ENCODE peak calls at places on chromosomes 1 and 21, in six cellular contexts. H is neural crest cell, K is mesothelial cell of epicardium, T is astrocyte of the spinal cord, R is AG04450, W is foreskin keratinocyte. I is an unnamed sample.
A peak's percentile ranks its signal among the peaks of the same experiment; 100 is the strongest.

GRCh38 chr1:212454741-212455140 is 22.0 kb downstream of the NENF start:
- DNase-seq in H (no peak), K (no peak), T (no peak), R (no peak), W (no peak), I (no peak)

GRCh38 chr1:91584866-91585265 is 84.2 kb downstream of the CDC7 start:
- DNase-seq in H (no peak), K (no peak), T (no peak), R (no peak), W (no peak), I (no peak)

GRCh38 chr1:194071200-194071599 is 884.8 kb upstream of the B3GALT2 start:
- DNase-seq in H (no peak), K (no peak), T (no peak), R (no peak), W (no peak), I (no peak)

GRCh38 chr1:170581041-170581440 is 49.1 kb downstream of the GORAB start:
- DNase-seq in H (no peak), K (no peak), T (no peak), R (no peak), W (no peak), I (no peak)

GRCh38 chr1:204194771-204195170 is 1.5 kb downstream of the KISS1 start:
- DNase-seq in H (no peak), K (no peak), T (no peak), R (no peak), W (no peak), I (no peak)

GRCh38 chr1:98399219-98399618 is 262.3 kb upstream of the SNX7 start:
- DNase-seq in H (no peak), K (no peak), T (no peak), R (no peak), W (no peak), I (no peak)

GRCh38 chr1:242524571-242525359 is at the start of gene PLD5:
- DNase-seq in H (peak; percentile 18), K (peak; percentile 27), T (no peak), R (no peak), W (peak; percentile 36), I (peak; percentile 31)

GRCh38 chr1:49106438-49106837 is 329.7 kb upstream of the BEND5 start:
- DNase-seq in H (no peak), K (no peak), T (no peak), R (no peak), W (peak; percentile 3), I (no peak)

GRCh38 chr21:39182484-39183271 is 573 bp downstream of the PSMG1 start:
- DNase-seq in H (no peak), K (no peak), T (peak; percentile 22), R (no peak), W (no peak), I (peak; percentile 27)

GRCh38 chr1:18211764-18212163 is 104.2 kb downstream of the IGSF21 start:
- DNase-seq in H (no peak), K (no peak), T (no peak), R (no peak), W (no peak), I (no peak)

GRCh38 chr1:52590275-52590674 is 11.9 kb upstream of the GPX7 start:
- DNase-seq in H (peak; percentile 22), K (no peak), T (no peak), R (no peak), W (no peak), I (no peak)

GRCh38 chr1:226626577-226626956 is 78.0 kb downstream of the STUM start:
- DNase-seq in H (peak; percentile 77), K (no peak), T (peak; percentile 66), R (no peak), W (peak; percentile 57), I (peak; percentile 82)

GRCh38 chr1:67338642-67339041 is 31.0 kb downstream of the IL12RB2 start:
- DNase-seq in H (no peak), K (no peak), T (no peak), R (no peak), W (peak; percentile 25), I (no peak)

GRCh38 chr21:31335957-31336738 is 7.9 kb downstream of the TIAM1 start:
- DNase-seq in H (no peak), K (no peak), T (peak; percentile 95), R (peak; percentile 68), W (peak; percentile 91), I (no peak)

GRCh38 chr1:207579436-207579799 is 65.5 kb upstream of the CR1L start:
- DNase-seq in H (peak; percentile 46), K (no peak), T (peak; percentile 44), R (peak; percentile 8), W (peak; percentile 44), I (peak; percentile 75)
- TF ChIP-seq CTCF in H (peak; percentile 72), K (no peak), T (peak; percentile 66), R (peak; percentile 58), W (peak; percentile 73), I (peak; percentile 53)

GRCh38 chr1:82515650-82516049 is 714.9 kb downstream of the ADGRL2 start:
- DNase-seq in H (no peak), K (no peak), T (no peak), R (no peak), W (no peak), I (no peak)

GRCh38 chr1:82517586-82517985 is 716.9 kb downstream of the ADGRL2 start:
- DNase-seq in H (peak; percentile 1), K (no peak), T (peak; percentile 29), R (no peak), W (no peak), I (peak; percentile 7)
- TF ChIP-seq CTCF in H (no peak), K (no peak), T (peak; percentile 25), R (no peak), W (no peak), I (no peak)

DNA sequence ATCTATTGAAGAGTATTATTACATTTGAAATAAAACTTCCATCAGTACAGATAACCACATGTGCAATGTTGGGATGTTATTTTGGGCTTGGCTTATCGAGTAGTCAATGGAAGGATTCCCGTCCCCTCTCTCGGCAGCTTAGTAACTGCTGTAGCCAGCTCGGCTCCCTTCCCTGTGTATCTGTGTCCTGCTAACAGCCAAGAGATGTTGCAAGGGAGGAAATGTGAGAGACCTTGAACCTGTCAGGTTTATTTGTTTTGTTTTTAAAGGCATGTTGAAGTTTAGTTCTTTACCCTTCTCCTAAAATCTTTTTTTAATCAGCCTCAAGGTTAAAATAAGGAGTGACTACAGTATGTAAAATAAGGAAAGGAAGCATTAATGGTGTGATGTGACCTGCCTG is 13.6 kb upstream of the TARS2 start:
- DNase-seq in H (no peak), K (no peak), T (no peak), R (no peak), W (no peak), I (no peak)
- TF ChIP-seq CTCF in H (no peak), K (no peak), T (no peak), R (no peak), W (no peak), I (no peak)

GRCh38 chr1:162144853-162145252 is 75.4 kb downstream of the NOS1AP start:
- DNase-seq in H (peak; percentile 11), K (no peak), T (no peak), R (no peak), W (no peak), I (no peak)
- TF ChIP-seq CTCF in H (no peak), K (no peak), T (no peak), R (no peak), W (no peak), I (no peak)

GRCh38 chr1:43994794-43995790 is 3.7 kb downstream of the CCDC24 start:
- DNase-seq in H (no peak), K (no peak), T (no peak), R (no peak), W (no peak), I (peak; percentile 47)
- TF ChIP-seq CTCF in H (peak; percentile 47), K (no peak), T (peak; percentile 33), R (peak; percentile 39), W (peak; percentile 58), I (no peak)

DNA sequence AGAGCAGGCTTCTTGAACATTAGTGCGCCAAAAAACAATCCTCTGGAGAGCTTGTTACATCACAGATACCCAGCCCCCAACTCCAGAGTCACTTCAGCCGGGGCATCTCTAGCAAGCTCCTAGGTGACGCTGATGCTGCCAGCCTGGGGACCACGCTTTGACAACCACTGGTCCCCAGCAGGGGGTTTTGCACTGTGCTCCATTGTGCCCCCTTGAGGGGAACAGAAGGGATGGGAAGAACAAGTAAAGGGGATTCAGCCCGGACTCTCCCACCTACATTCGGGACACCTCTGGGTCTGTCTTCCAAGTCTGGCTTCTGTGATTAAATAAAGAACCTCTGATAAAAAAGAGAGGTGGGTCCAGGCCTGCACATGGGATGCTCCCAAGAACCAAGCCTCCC is 60.4 kb downstream of the ATP5PO start:
- DNase-seq in H (no peak), K (no peak), T (no peak), R (no peak), W (no peak), I (no peak)
- TF ChIP-seq CTCF in H (peak; percentile 22), K (no peak), T (no peak), R (peak; percentile 23), W (no peak), I (no peak)

DNA sequence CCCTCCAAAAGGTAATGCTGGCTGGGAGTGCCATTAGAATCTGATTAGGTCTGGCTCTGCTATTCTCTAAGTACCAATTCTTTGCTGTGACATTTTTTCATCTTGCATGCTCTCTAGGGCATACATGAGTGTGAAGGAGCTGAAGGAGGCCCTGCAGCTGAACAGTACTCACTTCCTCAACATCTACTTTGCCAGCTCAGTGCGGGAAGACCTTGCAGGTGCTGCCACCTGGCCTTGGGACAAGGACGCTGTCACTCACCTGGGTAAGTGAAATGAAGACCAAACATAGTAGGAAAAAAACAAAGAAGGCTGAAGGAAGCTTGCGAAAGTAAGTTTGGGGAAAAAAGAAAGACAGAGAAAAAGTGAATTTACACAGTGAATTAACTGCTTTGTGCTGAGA is 207.9 kb downstream of the PAPPA2 start:
- DNase-seq in H (no peak), K (no peak), T (no peak), R (no peak), W (no peak), I (no peak)
- TF ChIP-seq CTCF in H (no peak), K (no peak), T (no peak), R (no peak), W (no peak), I (no peak)

DNA sequence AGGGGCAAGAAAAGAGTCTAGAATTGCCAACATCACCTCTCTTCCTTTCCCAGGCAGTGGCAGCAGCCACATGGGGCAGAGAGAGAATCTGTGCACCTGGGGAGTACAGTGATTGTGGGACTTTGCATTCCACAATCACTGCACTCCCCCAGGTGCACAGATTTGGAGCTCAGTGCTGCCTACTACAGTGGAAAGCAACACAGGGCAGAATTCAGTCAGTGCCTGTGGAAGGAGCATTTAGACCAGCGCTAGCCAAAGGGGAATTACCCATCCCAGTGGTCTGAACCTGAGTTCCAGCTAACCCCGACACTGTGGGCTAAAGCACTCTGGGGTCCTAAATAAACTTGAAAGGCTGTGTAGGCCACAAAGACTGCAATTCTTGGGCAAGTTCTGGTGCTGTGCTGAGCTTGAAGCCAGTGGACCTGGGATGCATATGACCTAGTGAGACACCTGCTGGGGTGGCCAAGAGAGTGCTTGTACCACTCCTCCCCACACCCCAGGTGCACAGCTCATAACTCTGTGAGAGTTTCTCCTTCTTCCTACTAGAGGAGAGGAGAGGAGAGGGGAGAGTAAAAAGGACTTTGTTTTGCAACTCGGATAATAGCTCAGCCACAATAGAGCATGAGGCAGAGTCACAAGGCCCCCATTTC is 50.3 kb downstream of the NUP210L start:
- DNase-seq in H (no peak), K (no peak), T (no peak), R (no peak), W (peak; percentile 6), I (no peak)
- TF ChIP-seq CTCF in H (no peak), K (no peak), T (no peak), R (no peak), W (peak; percentile 30), I (no peak)

I was measured in endothelial cell.